ENCODE peak calls at places on chromosomes 7 and 10, in eight cellular contexts. C is activated CD4-positive, CD25-positive, alpha-beta regulatory T cell; G is GM06990; X is psoas muscle; J is SW 1271; L is NCI-H1694 treated with DMSO at 0.1 percent for 48 hours; E is Ammon's horn; O is activated T-helper 1 cell treated with Interleukin-2 at 50 U/mL for 16 hours. K is an unnamed sample.
A peak's percentile ranks its signal among the peaks of the same experiment; 100 is the strongest.

GRCh38 chr10:101030492-101031127 is 319 bp downstream of the PDZD7 start:
- DNase-seq in J (no peak), E (no peak), G (no peak), C (no peak), X (no peak), L (no peak), O (no peak), K (no peak)

GRCh38 chr10:32854435-32854834 is 103.6 kb downstream of the ITGB1 start:
- DNase-seq in C (no peak), E (no peak), L (no peak), X (no peak), G (no peak), O (no peak), J (no peak), K (no peak)

GRCh38 chr10:22343761-22344160 is 1.5 kb upstream of the SPAG6 start:
- DNase-seq in O (no peak), J (no peak), X (no peak), C (no peak), E (no peak), G (no peak), L (no peak), K (no peak)

GRCh38 chr7:17879075-17879661 is 61.1 kb downstream of the SNX13 start:
- DNase-seq in G (no peak), J (no peak), O (no peak), E (no peak), L (no peak), X (no peak), C (no peak), K (no peak)

GRCh38 chr7:130356121-130356759 is 11.6 kb downstream of the CPA5 start:
- DNase-seq in O (no peak), L (no peak), J (peak; percentile 98), C (no peak), E (no peak), G (no peak), X (peak; percentile 81), K (no peak)

GRCh38 chr7:5634107-5634950 is 147.1 kb downstream of the RNF216 start:
- DNase-seq in G (no peak), C (no peak), X (peak; percentile 87), E (peak; percentile 90), J (no peak), O (no peak), L (no peak), K (no peak)

GRCh38 chr10:88792656-88793055 is 9.9 kb upstream of the LIPM start:
- DNase-seq in E (peak; percentile 76), J (no peak), X (peak; percentile 48), G (no peak), L (no peak), O (no peak), C (no peak), K (no peak)

GRCh38 chr7:155803418-155804376 is 8.6 kb downstream of the SHH start:
- DNase-seq in E (no peak), C (no peak), L (no peak), X (no peak), J (no peak), G (no peak), O (no peak), K (no peak)

GRCh38 chr10:95558593-95559320 is 2.4 kb downstream of the SORBS1 start:
- DNase-seq in C (no peak), J (no peak), L (no peak), G (no peak), E (no peak), O (no peak), X (no peak), K (no peak)

GRCh38 chr7:29457565-29457971 is 106.1 kb upstream of the PRR15 start:
- DNase-seq in X (no peak), E (peak; percentile 75), C (no peak), O (no peak), J (no peak), G (no peak), L (no peak), K (no peak)

GRCh38 chr7:107879400-107880035 is 11.5 kb upstream of the DLD start:
- DNase-seq in O (no peak), E (peak; percentile 70), X (no peak), L (peak; percentile 78), C (no peak), J (peak; percentile 69), G (no peak), K (peak; percentile 18)

GRCh38 chr7:128710391-128710930 is 28.7 kb upstream of the CALU start:
- DNase-seq in G (no peak), E (no peak), J (no peak), C (no peak), L (no peak), X (no peak), O (no peak), K (no peak)

GRCh38 chr7:28151965-28152364 is 28.6 kb downstream of the JAZF1 start:
- DNase-seq in E (no peak), J (no peak), C (no peak), G (peak; percentile 54), L (no peak), X (no peak), O (no peak), K (no peak)

GRCh38 chr7:107327986-107328569 is 141.8 kb upstream of the GPR22 start:
- DNase-seq in E (no peak), O (no peak), L (no peak), C (no peak), G (no peak), J (no peak), X (no peak), K (no peak)

GRCh38 chr7:27147211-27148030 is at the start of gene HOXA6:
- DNase-seq in J (no peak), X (peak; percentile 91), L (no peak), C (no peak), O (no peak), G (no peak), E (no peak), K (no peak)

GRCh38 chr7:43362652-43363428 is 220.1 kb upstream of the STK17A start:
- DNase-seq in C (no peak), X (peak; percentile 66), E (peak; percentile 24), G (no peak), J (no peak), O (no peak), L (no peak), K (peak; percentile 2)

GRCh38 chr7:151590801-151591771 is 71.4 kb upstream of the RHEB start:
- DNase-seq in J (no peak), X (no peak), G (no peak), O (no peak), E (peak; percentile 24), L (no peak), C (no peak), K (no peak)

GRCh38 chr7:67955061-67955460 is 958.4 kb downstream of the TYW1 start:
- DNase-seq in C (no peak), J (no peak), O (no peak), L (no peak), X (no peak), G (no peak), E (no peak), K (no peak)

GRCh38 chr10:17643339-17643754 is 604 bp upstream of the STAM start:
- DNase-seq in G (no peak), L (no peak), E (no peak), J (no peak), C (no peak), O (peak; percentile 16), X (peak; percentile 93), K (no peak)

GRCh38 chr7:41964354-41964753 is 261.5 kb upstream of the INHBA start:
- DNase-seq in C (no peak), J (no peak), X (no peak), O (no peak), E (no peak), L (no peak), G (no peak), K (no peak)

GRCh38 chr7:131544449-131545425 is 11.7 kb downstream of the PODXL start:
- DNase-seq in X (no peak), E (peak; percentile 39), L (peak; percentile 29), C (no peak), J (peak; percentile 67), O (no peak), G (no peak), K (no peak)

GRCh38 chr10:22322663-22323160 is 1.8 kb downstream of the BMI1 start:
- DNase-seq in J (no peak), X (no peak), C (no peak), G (no peak), E (no peak), L (no peak), O (no peak), K (no peak)

GRCh38 chr7:139634087-139634486 is 110.6 kb downstream of the CLEC2L start:
- DNase-seq in E (peak; percentile 67), G (no peak), J (no peak), L (no peak), X (no peak), C (no peak), O (no peak), K (no peak)

GRCh38 chr10:31706921-31707571 is 221.6 kb downstream of the ARHGAP12 start:
- DNase-seq in X (peak; percentile 73), O (no peak), G (peak; percentile 52), J (no peak), L (no peak), E (peak; percentile 63), C (no peak), K (no peak)

GRCh38 chr10:5318148-5318547 is 46.6 kb upstream of the UCN3 start:
- DNase-seq in O (no peak), G (no peak), C (no peak), L (no peak), X (no peak), J (no peak), E (no peak), K (no peak)

GRCh38 chr7:31690892-31691291 is 3.9 kb downstream of the PPP1R17 start:
- DNase-seq in C (no peak), E (no peak), J (no peak), L (peak; percentile 28), G (no peak), O (no peak), X (no peak), K (no peak)

GRCh38 chr7:54546081-54546985 is 4.2 kb downstream of the VSTM2A start:
- DNase-seq in J (no peak), C (no peak), E (no peak), G (no peak), O (no peak), L (no peak), X (no peak), K (no peak)